ENCODE peak calls at places on chromosomes 4 and X, in four cellular contexts. H, G, X and I are unnamed samples.

GRCh38 chr4:14607578-14607977 is 394.7 kb upstream of the CPEB2 start:
- DNase-seq in H (no peak), G (no peak), X (no peak), I (no peak)

GRCh38 chr4:108941914-108942379 is 179.1 kb upstream of the ETNPPL start:
- DNase-seq in H (no peak), G (peak), X (no peak), I (no peak)

GRCh38 chr4:81504685-81505598 is 33.2 kb upstream of the RASGEF1B start:
- DNase-seq in H (no peak), G (peak), X (no peak), I (no peak)

GRCh38 chr4:73731968-73732610 is 8.3 kb upstream of the CXCL8 start:
- DNase-seq in H (no peak), G (no peak), X (no peak), I (no peak)

GRCh38 chrX:40012800-40013682 is 84.7 kb downstream of the BCOR start:
- DNase-seq in H (peak), G (peak), X (peak), I (peak)

GRCh38 chrX:23797371-23798128 is 14.6 kb downstream of the SAT1 start:
- DNase-seq in H (no peak), G (peak), X (peak), I (no peak)

GRCh38 chrX:110081740-110082139 is 78.8 kb downstream of the TMEM164 start:
- DNase-seq in H (peak), G (no peak), X (no peak), I (no peak)

GRCh38 chr4:153808175-153808574 is 19.3 kb upstream of the SFRP2 start:
- DNase-seq in H (no peak), G (peak), X (no peak), I (no peak)

GRCh38 chrX:1093112-1093511 is 119.3 kb downstream of the CRLF2 start:
- DNase-seq in H (no peak), G (no peak), X (no peak), I (no peak)

GRCh38 chrX:52839137-52839536 is 28.1 kb downstream of the XAGE5 start:
- DNase-seq in H (no peak), G (peak), X (no peak), I (no peak)

GRCh38 chr4:186932631-186933150 is 209.0 kb upstream of the FAT1 start:
- DNase-seq in H (peak), G (no peak), X (no peak), I (no peak)

GRCh38 chr4:53645108-53645507 is 53.8 kb upstream of the LNX1 start:
- DNase-seq in H (no peak), G (peak), X (no peak), I (no peak)

GRCh38 chr4:141463678-141464077 is 172.7 kb upstream of the IL15 start:
- DNase-seq in H (no peak), G (no peak), X (no peak), I (no peak)

GRCh38 chr4:119667802-119668201 is 39.2 kb upstream of the PDE5A start:
- DNase-seq in H (no peak), G (no peak), X (no peak), I (peak)

GRCh38 chr4:1579834-1580686 is 104.1 kb downstream of the FAM53A start:
- DNase-seq in H (peak), G (peak), X (peak), I (no peak)

GRCh38 chr4:122309988-122310626 is 68.7 kb upstream of the ADAD1 start:
- DNase-seq in H (no peak), G (peak), X (no peak), I (peak)

GRCh38 chr4:89614155-89614554 is 222.8 kb downstream of the SNCA start:
- DNase-seq in H (no peak), G (no peak), X (no peak), I (no peak)

GRCh38 chr4:182925298-182925738 is 8.1 kb upstream of the DCTD start:
- DNase-seq in H (peak), G (peak), X (peak), I (peak)

GRCh38 chr4:76279462-76279861 is 27.1 kb upstream of the STBD1 start:
- DNase-seq in H (no peak), G (no peak), X (no peak), I (peak)

GRCh38 chr4:24417206-24417605 is 167.1 kb downstream of the DHX15 start:
- DNase-seq in H (no peak), G (no peak), X (no peak), I (no peak)

GRCh38 chrX:39896951-39897740 is 200.6 kb downstream of the BCOR start:
- DNase-seq in H (peak), G (no peak), X (peak), I (peak)

GRCh38 chr4:108272046-108272445 is 103.3 kb upstream of the LEF1 start:
- DNase-seq in H (no peak), G (peak), X (no peak), I (peak)

GRCh38 chr4:3402409-3403103 is 39.2 kb upstream of the HGFAC start:
- DNase-seq in H (peak), G (no peak), X (no peak), I (no peak)

GRCh38 chr4:68271851-68272756 is 26.6 kb upstream of the TMPRSS11B start:
- DNase-seq in H (peak), G (peak), X (peak), I (peak)

GRCh38 chr4:1365271-1366178 is 18.5 kb downstream of the UVSSA start:
- DNase-seq in H (no peak), G (peak), X (peak), I (peak)

GRCh38 chr4:1725521-1725920 is 4.2 kb downstream of the TACC3 start:
- DNase-seq in H (no peak), G (no peak), X (no peak), I (no peak)

GRCh38 chrX:115098897-115099296 is 81.5 kb upstream of the IL13RA2 start:
- DNase-seq in H (no peak), G (no peak), X (no peak), I (no peak)

GRCh38 chr4:83115656-83116285 is 1.2 kb upstream of the PLAC8 start:
- DNase-seq in H (no peak), G (no peak), X (no peak), I (no peak)